ENCODE peak calls at places on chromosomes 2 and 18, in five cellular contexts. F is left lung, K is lower lobe of right lung, V is OCI-LY7, T is tibial artery. S is an unnamed sample.

GRCh38 chr2:188203756-188204155 is 87.9 kb upstream of the GULP1 start:
- DNase-seq in F (no peak), V (no peak), K (no peak), T (no peak), S (no peak)

GRCh38 chr2:55148269-55148668 is 83.8 kb downstream of the CLHC1 start:
- DNase-seq in T (no peak), F (no peak), V (no peak), K (no peak), S (no peak)

GRCh38 chr2:163735692-163736432 is at the start of gene FIGN:
- DNase-seq in T (peak; percentile 78), K (peak; percentile 74), V (no peak), F (peak; percentile 84), S (no peak)

GRCh38 chr18:52402814-52403213 is 62.8 kb downstream of the DCC start:
- DNase-seq in V (no peak), K (no peak), F (no peak), T (no peak), S (no peak)

GRCh38 chr2:191701696-191702095 is 23.8 kb downstream of the NABP1 start:
- DNase-seq in T (no peak), K (no peak), F (no peak), V (no peak), S (no peak)

GRCh38 chr2:224171226-224171625 is 132.1 kb upstream of the SERPINE2 start:
- DNase-seq in K (no peak), F (no peak), V (no peak), T (no peak), S (no peak)

GRCh38 chr18:22505136-22505535 is 87.4 kb upstream of the CTAGE1 start:
- DNase-seq in K (no peak), T (no peak), F (no peak), V (no peak), S (no peak)

GRCh38 chr2:232327089-232328037 is 51.2 kb upstream of the ALPP start:
- DNase-seq in K (peak; percentile 79), V (peak; percentile 67), T (peak; percentile 48), F (peak; percentile 94), S (no peak)

GRCh38 chr2:209322905-209323517 is 100.8 kb upstream of the MAP2 start:
- DNase-seq in F (no peak), V (no peak), K (no peak), T (no peak), S (no peak)

GRCh38 chr2:88760819-88761598 is 69.5 kb downstream of the RPIA start:
- DNase-seq in K (no peak), T (no peak), F (no peak), V (peak; percentile 48), S (no peak)

GRCh38 chr2:145511946-145512345 is 992.0 kb upstream of the ZEB2 start:
- DNase-seq in K (no peak), V (no peak), F (no peak), T (no peak), S (no peak)

GRCh38 chr2:48195168-48195567 is 288.9 kb upstream of the FBXO11 start:
- DNase-seq in V (no peak), T (no peak), K (no peak), F (no peak), S (no peak)

GRCh38 chr2:119352357-119352756 is 14.3 kb downstream of the C2orf76 start:
- DNase-seq in F (no peak), V (peak; percentile 97), T (no peak), K (no peak), S (no peak)

DNA sequence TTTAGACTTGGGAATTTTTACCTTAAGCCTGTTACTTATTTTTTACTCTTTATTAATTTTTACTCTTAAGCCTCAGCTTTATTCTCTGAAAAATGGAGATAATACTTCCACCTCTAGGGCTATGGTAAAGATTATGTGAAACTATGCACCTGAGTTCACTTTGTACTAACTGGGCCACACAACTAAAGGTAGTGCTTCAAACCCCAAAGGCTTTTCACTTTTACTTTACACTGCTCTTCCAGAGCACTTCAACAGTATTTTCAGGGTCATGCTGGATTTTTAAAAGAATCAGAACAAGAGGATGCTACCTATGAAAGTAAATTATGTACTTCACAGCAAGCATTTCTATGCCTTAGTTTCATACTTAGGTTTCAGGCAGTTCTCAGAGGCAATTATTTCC is 27.8 kb downstream of the MEX3C start:
- DNase-seq in F (no peak), T (no peak), V (no peak), K (no peak), S (no peak)
- H3K4me1 ChIP-seq in F (no peaks in the 10 kb centered on the region), T (no peaks in the 10 kb centered on the region), V (peaks cover 4% of the 10 kb centered on the region), K (no peaks in the 10 kb centered on the region), S (no peaks in the 10 kb centered on the region)

DNA sequence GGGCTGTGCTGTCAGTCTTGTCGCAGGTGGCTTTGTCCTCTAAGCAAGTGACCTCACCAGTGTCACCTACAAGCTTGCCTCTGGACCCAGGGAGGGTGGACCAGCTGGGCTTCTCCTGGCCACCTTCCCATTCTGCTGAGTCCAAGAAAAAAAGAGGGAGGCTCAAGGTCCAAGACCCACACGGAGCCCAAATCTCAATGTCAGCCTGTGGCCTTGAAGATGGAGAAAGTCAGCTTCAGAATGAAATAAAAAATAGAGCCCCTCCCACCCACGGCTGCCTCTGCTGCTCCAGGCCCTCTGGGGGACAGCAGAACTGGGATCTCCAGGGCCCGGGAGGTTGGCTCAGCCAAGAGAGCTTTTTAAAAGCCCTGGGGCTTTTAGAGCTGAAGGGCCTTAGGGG is 145.9 kb downstream of the TNS1 start:
- DNase-seq in T (no peak), V (no peak), K (no peak), F (no peak), S (no peak)
- H3K4me1 ChIP-seq in T (peaks cover 16% of the 10 kb centered on the region), V (no peaks in the 10 kb centered on the region), K (peaks cover 77% of the 10 kb centered on the region), F (peaks cover 23% of the 10 kb centered on the region), S (peaks cover 23% of the 10 kb centered on the region)

GRCh38 chr2:218026244-218026643 is 23.4 kb upstream of the TNS1 start:
- DNase-seq in T (peak; percentile 18), K (no peak), V (no peak), F (no peak), S (no peak)
- H3K4me1 ChIP-seq in T (no peaks in the 10 kb centered on the region), K (no peaks in the 10 kb centered on the region), V (no peaks in the 10 kb centered on the region), F (no peaks in the 10 kb centered on the region), S (peaks cover 35% of the 10 kb centered on the region)

GRCh38 chr2:24576617-24577016 is 85.6 kb downstream of the NCOA1 start:
- DNase-seq in K (no peak), F (no peak), T (no peak), V (no peak), S (no peak)
- H3K4me1 ChIP-seq in K (peaks cover 6% of the 10 kb centered on the region), F (no peaks in the 10 kb centered on the region), T (no peaks in the 10 kb centered on the region), V (peaks cover 51% of the 10 kb centered on the region), S (no peaks in the 10 kb centered on the region)

GRCh38 chr2:37764108-37764507 is 92.7 kb upstream of the CDC42EP3 start:
- DNase-seq in F (no peak), T (no peak), V (no peak), K (no peak), S (no peak)
- H3K4me1 ChIP-seq in F (peaks cover 12% of the 10 kb centered on the region), T (no peaks in the 10 kb centered on the region), V (no peaks in the 10 kb centered on the region), K (peaks cover 26% of the 10 kb centered on the region), S (peaks cover 12% of the 10 kb centered on the region)

GRCh38 chr2:46256563-46257142 is 40.6 kb upstream of the EPAS1 start:
- DNase-seq in K (no peak), F (no peak), T (no peak), V (no peak), S (no peak)

GRCh38 chr2:46257980-46258379 is 39.2 kb upstream of the EPAS1 start:
- DNase-seq in K (no peak), F (no peak), V (no peak), T (no peak), S (no peak)

GRCh38 chr2:46257476-46257875 is 39.7 kb upstream of the EPAS1 start:
- DNase-seq in V (no peak), K (no peak), T (no peak), F (no peak), S (no peak)

GRCh38 chr2:46252891-46253659 is 44.1 kb upstream of the EPAS1 start:
- DNase-seq in T (no peak), V (no peak), K (no peak), F (no peak), S (no peak)

DNA sequence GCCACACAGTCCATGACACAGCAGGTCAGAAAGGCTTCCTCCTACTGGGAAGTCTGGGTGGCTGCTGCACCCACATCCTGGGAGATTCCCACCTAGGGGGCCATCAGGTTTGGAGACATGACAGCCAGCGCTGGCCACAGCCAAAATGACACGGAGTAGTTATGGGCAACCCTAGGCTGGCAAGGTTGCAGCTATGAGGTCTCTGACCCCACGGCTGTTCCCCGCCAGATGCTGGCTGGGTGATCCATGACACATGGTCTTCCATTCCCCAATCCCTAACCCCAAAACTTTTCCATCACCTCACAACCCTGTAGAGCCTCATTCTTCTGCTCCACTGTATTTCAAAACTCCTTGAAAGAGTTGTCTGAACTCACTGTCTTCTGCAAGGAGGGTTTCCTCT is 42.7 kb upstream of the EPAS1 start:
- DNase-seq in T (no peak), K (no peak), F (no peak), V (no peak), S (no peak)
- H3K4me1 ChIP-seq in T (no peaks in the 10 kb centered on the region), K (peaks cover 38% of the 10 kb centered on the region), F (peaks cover 9% of the 10 kb centered on the region), V (no peaks in the 10 kb centered on the region), S (peaks cover 21% of the 10 kb centered on the region)

GRCh38 chr2:85584857-85585780 is 888 bp downstream of the VAMP5 start:
- DNase-seq in K (peak; percentile 62), V (no peak), F (no peak), T (no peak), S (no peak)

GRCh38 chr2:85580206-85580605 is 2.8 kb downstream of the VAMP8 start:
- DNase-seq in F (no peak), T (no peak), K (peak; percentile 34), V (no peak), S (no peak)

GRCh38 chr2:85584354-85584856 is at the start of gene VAMP5:
- DNase-seq in V (no peak), F (peak; percentile 88), K (no peak), T (no peak), S (no peak)

GRCh38 chr2:85583667-85584353 is 421 bp upstream of the VAMP5 start:
- DNase-seq in K (no peak), V (no peak), T (no peak), F (no peak), S (no peak)

GRCh38 chr2:85582467-85582866 is 1.8 kb upstream of the VAMP5 start:
- DNase-seq in K (no peak), F (no peak), V (no peak), T (no peak), S (no peak)
- H3K4me1 ChIP-seq in K (peaks cover 74% of the 10 kb centered on the region), F (peaks cover 42% of the 10 kb centered on the region), V (peaks cover 27% of the 10 kb centered on the region), T (no peaks in the 10 kb centered on the region), S (peaks cover 40% of the 10 kb centered on the region)

S was measured in esophagus squamous epithelium.